ENCODE peak calls at places on chromosome 18, in six cellular contexts. One of them, this sample, is unnamed.

GRCh38 chr18:70490008-70490933 is 201.4 kb downstream of the SOCS6 start:
- DNase-seq in tibial artery: no peak
- DNase-seq in foreskin fibroblast: peak; percentile 30
- DNase-seq in CD4-positive, CD25-positive, alpha-beta regulatory T cell: peak; percentile 4
- DNase-seq in GM23248: peak; percentile 91
- DNase-seq in IMR-90: peak; percentile 57
- DNase-seq in this sample: peak; percentile 43

GRCh38 chr18:13441731-13442130 is 223.2 kb downstream of the LDLRAD4 start:
- DNase-seq in tibial artery: peak; percentile 55
- DNase-seq in foreskin fibroblast: no peak
- DNase-seq in CD4-positive, CD25-positive, alpha-beta regulatory T cell: no peak
- DNase-seq in GM23248: no peak
- DNase-seq in IMR-90: no peak
- DNase-seq in this sample: no peak

GRCh38 chr18:73563345-73563744 is 584.3 kb downstream of the FBXO15 start:
- DNase-seq in tibial artery: no peak
- DNase-seq in foreskin fibroblast: peak; percentile 85
- DNase-seq in CD4-positive, CD25-positive, alpha-beta regulatory T cell: no peak
- DNase-seq in GM23248: peak; percentile 79
- DNase-seq in IMR-90: peak; percentile 77
- DNase-seq in this sample: peak; percentile 62

GRCh38 chr18:10249270-10249669 is 205.2 kb upstream of the APCDD1 start:
- DNase-seq in tibial artery: no peak
- DNase-seq in foreskin fibroblast: no peak
- DNase-seq in CD4-positive, CD25-positive, alpha-beta regulatory T cell: no peak
- DNase-seq in GM23248: no peak
- DNase-seq in IMR-90: no peak
- DNase-seq in this sample: no peak

GRCh38 chr18:74190086-74190485 is 41.8 kb downstream of the TIMM21 start:
- DNase-seq in tibial artery: no peak
- DNase-seq in foreskin fibroblast: peak; percentile 50
- DNase-seq in CD4-positive, CD25-positive, alpha-beta regulatory T cell: no peak
- DNase-seq in GM23248: peak; percentile 53
- DNase-seq in IMR-90: peak; percentile 76
- DNase-seq in this sample: peak; percentile 18

GRCh38 chr18:42159146-42159545 is 204.1 kb downstream of the PIK3C3 start:
- DNase-seq in tibial artery: no peak
- DNase-seq in foreskin fibroblast: no peak
- DNase-seq in CD4-positive, CD25-positive, alpha-beta regulatory T cell: no peak
- DNase-seq in GM23248: no peak
- DNase-seq in IMR-90: no peak
- DNase-seq in this sample: no peak

GRCh38 chr18:64244571-64244970 is 95.7 kb upstream of the LINC00305 start:
- DNase-seq in tibial artery: no peak
- DNase-seq in foreskin fibroblast: no peak
- DNase-seq in CD4-positive, CD25-positive, alpha-beta regulatory T cell: no peak
- DNase-seq in GM23248: no peak
- DNase-seq in IMR-90: no peak
- DNase-seq in this sample: no peak

GRCh38 chr18:77899972-77900754 is 650.5 kb downstream of the GALR1 start:
- DNase-seq in tibial artery: no peak
- DNase-seq in foreskin fibroblast: peak; percentile 1
- DNase-seq in CD4-positive, CD25-positive, alpha-beta regulatory T cell: peak; percentile 23
- DNase-seq in GM23248: peak; percentile 72
- DNase-seq in IMR-90: no peak
- DNase-seq in this sample: no peak

GRCh38 chr18:73636355-73636754 is 511.3 kb downstream of the FBXO15 start:
- DNase-seq in tibial artery: no peak
- DNase-seq in foreskin fibroblast: no peak
- DNase-seq in CD4-positive, CD25-positive, alpha-beta regulatory T cell: no peak
- DNase-seq in GM23248: peak; percentile 7
- DNase-seq in IMR-90: peak; percentile 38
- DNase-seq in this sample: no peak

GRCh38 chr18:36141576-36141975 is 11.9 kb downstream of the ELP2 start:
- DNase-seq in tibial artery: no peak
- DNase-seq in foreskin fibroblast: no peak
- DNase-seq in CD4-positive, CD25-positive, alpha-beta regulatory T cell: no peak
- DNase-seq in GM23248: no peak
- DNase-seq in IMR-90: no peak
- DNase-seq in this sample: no peak

GRCh38 chr18:74880706-74881289 is 283.1 kb downstream of the ZNF407 start:
- DNase-seq in tibial artery: no peak
- DNase-seq in foreskin fibroblast: no peak
- DNase-seq in CD4-positive, CD25-positive, alpha-beta regulatory T cell: no peak
- DNase-seq in GM23248: no peak
- DNase-seq in IMR-90: no peak
- DNase-seq in this sample: no peak

GRCh38 chr18:3869848-3870247 is 419.9 kb downstream of the TGIF1 start:
- DNase-seq in tibial artery: no peak
- DNase-seq in foreskin fibroblast: peak; percentile 9
- DNase-seq in CD4-positive, CD25-positive, alpha-beta regulatory T cell: no peak
- DNase-seq in GM23248: peak; percentile 76
- DNase-seq in IMR-90: peak; percentile 76
- DNase-seq in this sample: no peak

GRCh38 chr18:24628360-24628759 is 167.9 kb downstream of the HRH4 start:
- DNase-seq in tibial artery: no peak
- DNase-seq in foreskin fibroblast: no peak
- DNase-seq in CD4-positive, CD25-positive, alpha-beta regulatory T cell: no peak
- DNase-seq in GM23248: peak; percentile 17
- DNase-seq in IMR-90: peak; percentile 10
- DNase-seq in this sample: no peak

GRCh38 chr18:73617981-73618380 is 529.7 kb downstream of the FBXO15 start:
- DNase-seq in tibial artery: no peak
- DNase-seq in foreskin fibroblast: no peak
- DNase-seq in CD4-positive, CD25-positive, alpha-beta regulatory T cell: no peak
- DNase-seq in GM23248: no peak
- DNase-seq in IMR-90: no peak
- DNase-seq in this sample: no peak

GRCh38 chr18:14961991-14962390 is 214.0 kb downstream of the ANKRD30B start:
- DNase-seq in tibial artery: no peak
- DNase-seq in foreskin fibroblast: no peak
- DNase-seq in CD4-positive, CD25-positive, alpha-beta regulatory T cell: no peak
- DNase-seq in GM23248: no peak
- DNase-seq in IMR-90: no peak
- DNase-seq in this sample: no peak

GRCh38 chr18:51072586-51073303 is 42.7 kb downstream of the SMAD4 start:
- DNase-seq in tibial artery: no peak
- DNase-seq in foreskin fibroblast: no peak
- DNase-seq in CD4-positive, CD25-positive, alpha-beta regulatory T cell: no peak
- DNase-seq in GM23248: no peak
- DNase-seq in IMR-90: no peak
- DNase-seq in this sample: no peak

GRCh38 chr18:3727260-3727659 is 277.3 kb downstream of the TGIF1 start:
- DNase-seq in tibial artery: no peak
- DNase-seq in foreskin fibroblast: no peak
- DNase-seq in CD4-positive, CD25-positive, alpha-beta regulatory T cell: no peak
- DNase-seq in GM23248: no peak
- DNase-seq in IMR-90: no peak
- DNase-seq in this sample: no peak

GRCh38 chr18:74507927-74508326 is 11.8 kb downstream of the CNDP2 start:
- DNase-seq in tibial artery: peak; percentile 59
- DNase-seq in foreskin fibroblast: no peak
- DNase-seq in CD4-positive, CD25-positive, alpha-beta regulatory T cell: no peak
- DNase-seq in GM23248: no peak
- DNase-seq in IMR-90: no peak
- DNase-seq in this sample: no peak

GRCh38 chr18:9701604-9702324 is 6.3 kb upstream of the RAB31 start:
- DNase-seq in tibial artery: no peak
- DNase-seq in foreskin fibroblast: no peak
- DNase-seq in CD4-positive, CD25-positive, alpha-beta regulatory T cell: no peak
- DNase-seq in GM23248: no peak
- DNase-seq in IMR-90: no peak
- DNase-seq in this sample: no peak

GRCh38 chr18:3481696-3482210 is 31.8 kb downstream of the TGIF1 start:
- DNase-seq in tibial artery: no peak
- DNase-seq in foreskin fibroblast: no peak
- DNase-seq in CD4-positive, CD25-positive, alpha-beta regulatory T cell: no peak
- DNase-seq in GM23248: peak; percentile 46
- DNase-seq in IMR-90: peak; percentile 38
- DNase-seq in this sample: no peak

GRCh38 chr18:37199741-37200140 is 365.9 kb downstream of the CELF4 start:
- DNase-seq in tibial artery: no peak
- DNase-seq in foreskin fibroblast: no peak
- DNase-seq in CD4-positive, CD25-positive, alpha-beta regulatory T cell: no peak
- DNase-seq in GM23248: no peak
- DNase-seq in IMR-90: no peak
- DNase-seq in this sample: no peak

GRCh38 chr18:63264871-63265270 is 54.7 kb downstream of the BCL2 start:
- DNase-seq in tibial artery: no peak
- DNase-seq in foreskin fibroblast: no peak
- DNase-seq in CD4-positive, CD25-positive, alpha-beta regulatory T cell: no peak
- DNase-seq in GM23248: no peak
- DNase-seq in IMR-90: no peak
- DNase-seq in this sample: no peak

GRCh38 chr18:35729971-35730668 is 148.6 kb downstream of the GALNT1 start:
- DNase-seq in tibial artery: no peak
- DNase-seq in foreskin fibroblast: no peak
- DNase-seq in CD4-positive, CD25-positive, alpha-beta regulatory T cell: no peak
- DNase-seq in GM23248: no peak
- DNase-seq in IMR-90: no peak
- DNase-seq in this sample: no peak

GRCh38 chr18:46502444-46502843 is 154.6 kb downstream of the LOXHD1 start:
- DNase-seq in tibial artery: no peak
- DNase-seq in foreskin fibroblast: no peak
- DNase-seq in CD4-positive, CD25-positive, alpha-beta regulatory T cell: no peak
- DNase-seq in GM23248: no peak
- DNase-seq in IMR-90: peak; percentile 3
- DNase-seq in this sample: no peak

GRCh38 chr18:45727068-45727467 is 3.1 kb downstream of the SLC14A1 start:
- DNase-seq in tibial artery: no peak
- DNase-seq in foreskin fibroblast: no peak
- DNase-seq in CD4-positive, CD25-positive, alpha-beta regulatory T cell: no peak
- DNase-seq in GM23248: no peak
- DNase-seq in IMR-90: no peak
- DNase-seq in this sample: no peak

GRCh38 chr18:62152844-62153243 is 34.0 kb downstream of the PIGN start:
- DNase-seq in tibial artery: no peak
- DNase-seq in foreskin fibroblast: no peak
- DNase-seq in CD4-positive, CD25-positive, alpha-beta regulatory T cell: no peak
- DNase-seq in GM23248: no peak
- DNase-seq in IMR-90: no peak
- DNase-seq in this sample: no peak

GRCh38 chr18:74631242-74632087 is 33.8 kb downstream of the ZNF407 start:
- DNase-seq in tibial artery: no peak
- DNase-seq in foreskin fibroblast: peak; percentile 56
- DNase-seq in CD4-positive, CD25-positive, alpha-beta regulatory T cell: no peak
- DNase-seq in GM23248: peak; percentile 27
- DNase-seq in IMR-90: peak; percentile 92
- DNase-seq in this sample: peak; percentile 45

GRCh38 chr18:43303376-43303775 is 26.1 kb upstream of the SYT4 start:
- DNase-seq in tibial artery: no peak
- DNase-seq in foreskin fibroblast: no peak
- DNase-seq in CD4-positive, CD25-positive, alpha-beta regulatory T cell: no peak
- DNase-seq in GM23248: no peak
- DNase-seq in IMR-90: no peak
- DNase-seq in this sample: peak; percentile 60

GRCh38 chr18:57437433-57437781 is 2.2 kb downstream of the ONECUT2 start:
- DNase-seq in tibial artery: no peak
- DNase-seq in foreskin fibroblast: no peak
- DNase-seq in CD4-positive, CD25-positive, alpha-beta regulatory T cell: no peak
- DNase-seq in GM23248: no peak
- DNase-seq in IMR-90: no peak
- DNase-seq in this sample: no peak

GRCh38 chr18:3037423-3037915 is 24.5 kb upstream of the LPIN2 start:
- DNase-seq in tibial artery: no peak
- DNase-seq in foreskin fibroblast: peak; percentile 72
- DNase-seq in CD4-positive, CD25-positive, alpha-beta regulatory T cell: no peak
- DNase-seq in GM23248: peak; percentile 84
- DNase-seq in IMR-90: peak; percentile 90
- DNase-seq in this sample: peak; percentile 45

GRCh38 chr18:13202571-13202970 is 16.0 kb upstream of the LDLRAD4 start:
- DNase-seq in tibial artery: no peak
- DNase-seq in foreskin fibroblast: no peak
- DNase-seq in CD4-positive, CD25-positive, alpha-beta regulatory T cell: no peak
- DNase-seq in GM23248: no peak
- DNase-seq in IMR-90: no peak
- DNase-seq in this sample: no peak

DNA sequence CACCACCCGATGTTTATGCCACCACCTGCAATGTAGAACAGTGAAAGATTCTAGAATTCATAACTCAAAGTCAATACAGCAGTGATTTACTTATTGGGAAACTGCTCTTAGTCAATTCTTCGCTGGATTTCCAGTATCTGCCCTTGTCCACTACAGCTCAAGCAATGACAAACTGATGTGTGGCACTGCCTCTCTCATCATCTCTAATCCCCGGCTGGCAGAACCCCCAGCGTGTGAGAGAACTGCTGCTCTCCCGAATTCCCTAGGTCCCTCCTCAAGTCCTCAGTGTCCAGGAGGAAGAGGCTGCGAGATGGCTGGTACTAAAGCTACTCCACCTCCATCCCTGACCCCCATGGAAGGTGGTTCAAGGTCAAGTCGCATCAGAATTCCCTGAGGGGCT is 1.6 kb downstream of the TXNL4A start:
- DNase-seq in tibial artery: no peak
- DNase-seq in foreskin fibroblast: no peak
- DNase-seq in CD4-positive, CD25-positive, alpha-beta regulatory T cell: no peak
- DNase-seq in GM23248: peak; percentile 49
- DNase-seq in IMR-90: no peak
- DNase-seq in this sample: no peak
- H3K4me3 ChIP-seq in tibial artery: peak overlapping the region; percentile 85
- H3K4me3 ChIP-seq in foreskin fibroblast: peak overlapping the region; percentile 93
- H3K4me3 ChIP-seq in CD4-positive, CD25-positive, alpha-beta regulatory T cell: peak overlapping the region; percentile 94
- H3K4me3 ChIP-seq in GM23248: peak overlapping the region; percentile 98
- H3K4me3 ChIP-seq in IMR-90: peak overlapping the region; percentile 85
- H3K4me3 ChIP-seq in this sample: peak overlapping the region; percentile 90

GRCh38 chr18:5630766-5631413 is 87.1 kb upstream of the EPB41L3 start:
- DNase-seq in tibial artery: no peak
- DNase-seq in foreskin fibroblast: no peak
- DNase-seq in CD4-positive, CD25-positive, alpha-beta regulatory T cell: no peak
- DNase-seq in GM23248: no peak
- DNase-seq in IMR-90: no peak
- DNase-seq in this sample: no peak
- H3K4me3 ChIP-seq in tibial artery: peak overlapping the region; percentile 55
- H3K4me3 ChIP-seq in foreskin fibroblast: no peak overlapping the region
- H3K4me3 ChIP-seq in CD4-positive, CD25-positive, alpha-beta regulatory T cell: no peak overlapping the region
- H3K4me3 ChIP-seq in GM23248: peak overlapping the region; percentile 75
- H3K4me3 ChIP-seq in IMR-90: peak overlapping the region; percentile 29
- H3K4me3 ChIP-seq in this sample: no peak overlapping the region

DNA sequence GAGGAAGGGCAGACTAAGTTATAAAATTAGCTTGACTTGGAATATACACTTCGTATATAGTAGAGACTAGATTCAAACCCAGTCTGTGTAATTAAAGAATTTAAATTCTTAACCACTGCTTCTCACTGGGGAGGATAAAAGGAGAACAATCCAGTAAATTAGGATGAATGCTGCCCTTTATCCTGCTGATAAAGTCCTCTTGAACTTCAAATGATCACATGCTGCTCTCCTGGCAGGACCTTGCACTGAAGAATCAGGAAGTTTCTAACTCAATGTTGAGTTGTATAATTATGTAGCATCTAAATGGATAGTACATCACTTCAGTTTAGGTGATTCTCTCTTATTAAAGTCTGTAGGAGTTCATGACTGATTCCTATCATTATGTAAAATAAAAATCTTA is 1179.7 kb downstream of the DSC3 start:
- DNase-seq in tibial artery: no peak
- DNase-seq in foreskin fibroblast: no peak
- DNase-seq in CD4-positive, CD25-positive, alpha-beta regulatory T cell: no peak
- DNase-seq in GM23248: no peak
- DNase-seq in IMR-90: no peak
- DNase-seq in this sample: no peak
- H3K4me3 ChIP-seq in tibial artery: no peak overlapping the region
- H3K4me3 ChIP-seq in foreskin fibroblast: no peak overlapping the region
- H3K4me3 ChIP-seq in CD4-positive, CD25-positive, alpha-beta regulatory T cell: no peak overlapping the region
- H3K4me3 ChIP-seq in GM23248: no peak overlapping the region
- H3K4me3 ChIP-seq in IMR-90: no peak overlapping the region
- H3K4me3 ChIP-seq in this sample: no peak overlapping the region

GRCh38 chr18:48932462-48932818 is 18.3 kb downstream of the SMAD7 start:
- DNase-seq in tibial artery: peak; percentile 64
- DNase-seq in foreskin fibroblast: no peak
- DNase-seq in CD4-positive, CD25-positive, alpha-beta regulatory T cell: no peak
- DNase-seq in GM23248: peak; percentile 55
- DNase-seq in IMR-90: no peak
- DNase-seq in this sample: no peak
- H3K4me3 ChIP-seq in tibial artery: peak overlapping the region; percentile 16
- H3K4me3 ChIP-seq in foreskin fibroblast: no peak overlapping the region
- H3K4me3 ChIP-seq in CD4-positive, CD25-positive, alpha-beta regulatory T cell: peak overlapping the region; percentile 69
- H3K4me3 ChIP-seq in GM23248: peak overlapping the region; percentile 50
- H3K4me3 ChIP-seq in IMR-90: no peak overlapping the region
- H3K4me3 ChIP-seq in this sample: no peak overlapping the region